ENCODE peak calls at places on chromosome 5, in nine cellular contexts. Q is left ventricle myocardium inferior, Y is right cardiac atrium, F is transverse colon, R is brain microvascular endothelial cell, C is heart left ventricle, K is AG10803, E is cardiac fibroblast, A is aorta. P is an unnamed sample.

GRCh38 chr5:55597014-55597981 is 62.5 kb upstream of the PLPP1 start:
- DNase-seq in R (peak), Y (peak), K (peak), C (peak), F (no peak), A (peak), E (peak), Q (peak), P (peak)

GRCh38 chr5:602466-603035 is 9.6 kb upstream of the CEP72 start:
- DNase-seq in A (no peak), R (no peak), C (peak), Q (no peak), E (no peak), Y (no peak), F (no peak), K (no peak), P (no peak)

GRCh38 chr5:145495741-145496140 is 339.4 kb downstream of the PRELID2 start:
- DNase-seq in Q (no peak), F (no peak), Y (no peak), K (peak), R (peak), A (no peak), E (peak), C (no peak), P (peak)

GRCh38 chr5:154714271-154714986 is 40.7 kb upstream of the LARP1 start:
- DNase-seq in C (no peak), Q (no peak), Y (no peak), E (peak), A (no peak), F (peak), R (peak), K (peak), P (peak)

GRCh38 chr5:12777342-12777741 is 873.1 kb upstream of the CTNND2 start:
- DNase-seq in R (no peak), Q (no peak), C (no peak), E (no peak), Y (no peak), A (no peak), F (no peak), K (no peak), P (no peak)

GRCh38 chr5:158382473-158382872 is 523.5 kb upstream of the CLINT1 start:
- DNase-seq in Q (peak), R (peak), Y (peak), C (peak), F (peak), E (peak), A (peak), K (peak), P (peak)

GRCh38 chr5:10660720-10661387 is 97.0 kb downstream of the ANKRD33B start:
- DNase-seq in K (no peak), C (no peak), Q (no peak), A (no peak), R (no peak), Y (no peak), E (no peak), F (no peak), P (no peak)

GRCh38 chr5:104800440-104801048 is 1238.0 kb upstream of the NUDT12 start:
- DNase-seq in Q (no peak), F (no peak), Y (no peak), K (no peak), A (no peak), E (peak), R (no peak), C (no peak), P (no peak)

GRCh38 chr5:19676895-19677294 is 311.1 kb downstream of the CDH18 start:
- DNase-seq in C (no peak), E (peak), A (no peak), Y (no peak), R (no peak), K (no peak), Q (no peak), F (no peak), P (no peak)

GRCh38 chr5:53357439-53357838 is 123.0 kb upstream of the FST start:
- DNase-seq in F (no peak), E (no peak), K (no peak), C (no peak), Q (no peak), R (no peak), Y (no peak), A (no peak), P (no peak)

GRCh38 chr5:65244031-65244430 is 237.7 kb downstream of the ADAMTS6 start:
- DNase-seq in E (no peak), Y (no peak), Q (no peak), R (no peak), C (no peak), F (no peak), A (no peak), K (no peak), P (no peak)

GRCh38 chr5:78335976-78336375 is 24.4 kb upstream of the SCAMP1 start:
- DNase-seq in K (peak), Q (no peak), E (no peak), F (no peak), A (no peak), C (no peak), R (no peak), Y (no peak), P (no peak)

GRCh38 chr5:106085136-106085535 is 1585.6 kb downstream of the EFNA5 start:
- DNase-seq in K (no peak), A (no peak), F (no peak), R (no peak), C (no peak), Y (no peak), E (no peak), Q (no peak), P (no peak)

GRCh38 chr5:72552041-72552557 is 44.9 kb upstream of the ZNF366 start:
- DNase-seq in E (peak), R (peak), K (peak), A (no peak), Y (no peak), C (no peak), Q (no peak), F (no peak), P (peak)

GRCh38 chr5:150077060-150077459 is 9.3 kb downstream of the CSF1R start:
- DNase-seq in F (no peak), K (no peak), Y (no peak), E (no peak), A (no peak), C (no peak), Q (no peak), R (no peak), P (no peak)

GRCh38 chr5:136066705-136067271 is 38.0 kb downstream of the TGFBI start:
- DNase-seq in E (peak), F (no peak), Y (peak), A (no peak), Q (peak), K (peak), C (peak), R (peak), P (peak)

GRCh38 chr5:3349704-3350565 is 245.7 kb upstream of the IRX1 start:
- DNase-seq in A (no peak), E (no peak), K (no peak), F (no peak), Y (no peak), C (no peak), R (no peak), Q (no peak), P (no peak)

GRCh38 chr5:40733842-40734563 is 21.8 kb downstream of the TTC33 start:
- DNase-seq in Q (no peak), E (no peak), Y (no peak), K (no peak), C (no peak), F (no peak), A (no peak), R (no peak), P (no peak)

GRCh38 chr5:40991168-40991980 is 79.8 kb downstream of the MROH2B start:
- DNase-seq in F (peak), R (peak), Y (peak), E (peak), A (peak), Q (peak), C (peak), K (no peak), P (peak)

GRCh38 chr5:89537800-89538199 is 654.8 kb upstream of the MEF2C start:
- DNase-seq in Q (no peak), F (no peak), Y (no peak), R (no peak), E (no peak), C (no peak), K (no peak), A (no peak), P (no peak)

GRCh38 chr5:61416010-61416409 is 84.0 kb downstream of the ZSWIM6 start:
- DNase-seq in R (peak), F (no peak), K (no peak), Q (no peak), A (no peak), Y (no peak), C (no peak), E (no peak), P (no peak)

GRCh38 chr5:157328277-157328912 is 62.5 kb downstream of the CYFIP2 start:
- DNase-seq in R (peak), E (peak), C (peak), Y (peak), K (peak), Q (peak), A (peak), F (peak), P (peak)

GRCh38 chr5:55231476-55232193 is 1.8 kb downstream of the CCNO start:
- DNase-seq in E (peak), Q (no peak), F (peak), Y (peak), C (no peak), R (no peak), K (no peak), A (no peak), P (peak)

GRCh38 chr5:150622157-150622556 is 18.3 kb upstream of the SYNPO start:
- DNase-seq in E (no peak), F (no peak), K (no peak), A (no peak), Y (no peak), Q (no peak), R (peak), C (no peak), P (no peak)

GRCh38 chr5:91307023-91307422 is 76.1 kb downstream of the ARRDC3 start:
- DNase-seq in C (peak), F (peak), K (peak), Y (peak), Q (peak), R (no peak), A (peak), E (peak), P (peak)

GRCh38 chr5:158769079-158769478 is 330.6 kb downstream of the EBF1 start:
- DNase-seq in R (no peak), Q (no peak), C (no peak), A (no peak), K (no peak), Y (no peak), F (no peak), E (no peak), P (no peak)

GRCh38 chr5:74149395-74149794 is 491.1 kb downstream of the ENC1 start:
- DNase-seq in F (peak), A (peak), E (peak), R (peak), K (peak), C (no peak), Y (peak), Q (no peak), P (peak)

GRCh38 chr5:9540791-9541190 is 5.1 kb downstream of the SEMA5A start:
- DNase-seq in A (no peak), Y (no peak), C (no peak), E (peak), Q (no peak), K (peak), R (peak), F (no peak), P (peak)

GRCh38 chr5:72434056-72434780 is 73.0 kb downstream of the ZNF366 start:
- DNase-seq in R (no peak), E (no peak), F (no peak), Q (no peak), C (no peak), Y (peak), A (no peak), K (no peak), P (no peak)

GRCh38 chr5:55672477-55672911 is 39.6 kb downstream of the SLC38A9 start:
- DNase-seq in Q (no peak), E (peak), R (no peak), A (no peak), C (no peak), K (no peak), Y (no peak), F (no peak), P (no peak)

GRCh38 chr5:74762599-74762998 is 4.3 kb downstream of the GFM2 start:
- DNase-seq in K (peak), F (no peak), R (peak), E (peak), Q (no peak), C (no peak), Y (no peak), A (no peak), P (peak)

GRCh38 chr5:159576902-159577301 is 246.6 kb upstream of the IL12B start:
- DNase-seq in A (no peak), C (no peak), K (no peak), Q (no peak), R (no peak), Y (no peak), F (no peak), E (no peak), P (peak)

GRCh38 chr5:14518638-14519037 is 63.0 kb upstream of the OTULINL start:
- DNase-seq in Y (no peak), R (no peak), A (no peak), E (no peak), F (no peak), K (no peak), C (no peak), Q (no peak), P (no peak)

DNA sequence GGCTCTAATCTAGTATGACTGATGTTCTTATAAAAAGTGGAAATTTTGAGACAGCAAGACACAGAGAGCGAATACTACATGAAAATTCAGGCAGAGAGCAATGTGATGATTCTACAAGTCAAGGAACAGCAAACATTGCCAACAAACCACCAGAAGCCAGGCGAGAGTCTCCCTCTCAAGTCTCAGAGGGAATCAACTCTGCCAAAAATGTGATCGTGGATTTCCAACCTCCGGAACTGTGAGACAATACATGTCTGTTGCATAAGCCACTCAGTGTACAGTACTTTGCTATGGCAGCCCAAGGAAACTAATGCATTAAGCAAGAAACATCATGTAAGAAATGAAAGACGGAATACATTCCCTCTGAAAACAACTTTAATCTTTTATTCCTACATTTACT is 52.1 kb upstream of the CCNG1 start:
- DNase-seq in A (no peak), R (no peak), E (peak), Y (peak), C (no peak), K (no peak), F (no peak), Q (peak), P (peak)
- H3K4me3 ChIP-seq in A (no peak), R (no peak), E (no peak), Y (no peak), C (no peak), K (no peak), F (no peak), Q (no peak), P (no peak)

GRCh38 chr5:84181093-84181492 is 203.6 kb downstream of the EDIL3 start:
- DNase-seq in Y (no peak), K (peak), C (peak), F (no peak), E (peak), A (no peak), Q (no peak), R (no peak), P (no peak)
- H3K4me3 ChIP-seq in Y (no peak), K (no peak), C (no peak), F (no peak), E (no peak), A (no peak), Q (no peak), R (no peak), P (no peak)

GRCh38 chr5:120535900-120536299 is 71.8 kb downstream of the PRR16 start:
- DNase-seq in Y (no peak), C (no peak), E (no peak), A (no peak), K (no peak), R (no peak), Q (no peak), F (no peak), P (peak)

GRCh38 chr5:120539471-120539870 is 75.4 kb downstream of the PRR16 start:
- DNase-seq in C (no peak), F (no peak), Q (no peak), A (no peak), R (no peak), Y (no peak), K (no peak), E (no peak), P (no peak)

GRCh38 chr5:120540097-120540496 is 76.0 kb downstream of the PRR16 start:
- DNase-seq in Q (no peak), Y (no peak), E (no peak), C (no peak), F (no peak), A (no peak), R (no peak), K (no peak), P (no peak)

GRCh38 chr5:120538149-120538548 is 74.0 kb downstream of the PRR16 start:
- DNase-seq in Q (no peak), C (no peak), A (no peak), F (no peak), Y (no peak), R (peak), E (peak), K (peak), P (peak)

GRCh38 chr5:120538644-120539043 is 74.5 kb downstream of the PRR16 start:
- DNase-seq in R (peak), Y (no peak), A (no peak), E (peak), C (no peak), F (no peak), K (peak), Q (no peak), P (no peak)
- H3K4me3 ChIP-seq in R (no peak), Y (no peak), A (no peak), E (no peak), C (no peak), F (no peak), K (no peak), Q (no peak), P (no peak)

DNA sequence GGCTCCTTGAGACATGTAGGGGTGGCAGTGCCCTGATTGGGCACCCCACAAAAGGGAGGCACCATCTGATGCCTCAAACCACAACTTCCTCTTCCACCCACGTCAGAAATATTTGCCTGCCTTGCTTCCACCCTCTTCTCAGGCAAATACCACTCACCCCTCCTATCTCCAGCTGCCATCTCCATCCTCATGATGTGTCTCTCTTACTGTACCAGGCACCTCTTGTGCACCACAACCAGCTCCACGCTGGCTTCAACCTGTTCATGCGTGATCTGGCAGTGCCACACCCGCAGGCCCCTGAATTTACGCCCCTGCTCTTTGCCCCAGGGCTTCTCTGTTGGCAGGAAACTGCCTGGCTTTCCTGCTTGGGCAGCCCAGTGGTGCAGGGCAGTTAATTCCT is 87.8 kb upstream of the HSPA9 start:
- DNase-seq in C (no peak), F (no peak), R (no peak), Q (no peak), A (no peak), E (no peak), Y (no peak), K (no peak), P (no peak)
- H3K4me3 ChIP-seq in C (no peak), F (no peak), R (no peak), Q (no peak), A (no peak), E (no peak), Y (no peak), K (no peak), P (no peak)

GRCh38 chr5:176796970-176797369 is 13.4 kb upstream of the UNC5A start:
- DNase-seq in F (no peak), A (no peak), Q (no peak), Y (no peak), E (no peak), K (no peak), R (no peak), C (no peak), P (no peak)
- H3K4me3 ChIP-seq in F (no peak), A (no peak), Q (no peak), Y (no peak), E (no peak), K (no peak), R (no peak), C (no peak), P (no peak)

GRCh38 chr5:169696621-169697517 is 59.8 kb downstream of the DOCK2 start:
- DNase-seq in A (no peak), F (no peak), R (no peak), K (peak), Y (no peak), E (peak), C (no peak), Q (no peak), P (no peak)

GRCh38 chr5:169697518-169697890 is 60.4 kb downstream of the DOCK2 start:
- DNase-seq in Q (no peak), R (no peak), F (no peak), Y (no peak), K (no peak), C (no peak), E (no peak), A (no peak), P (no peak)

GRCh38 chr5:169695919-169696490 is 58.9 kb downstream of the DOCK2 start:
- DNase-seq in K (peak), R (peak), C (peak), Y (no peak), Q (no peak), E (peak), A (no peak), F (no peak), P (peak)

GRCh38 chr5:169694221-169694620 is 57.1 kb downstream of the DOCK2 start:
- DNase-seq in Y (no peak), A (no peak), Q (no peak), E (no peak), F (no peak), K (peak), C (no peak), R (no peak), P (no peak)

GRCh38 chr5:169695025-169695625 is 58.0 kb downstream of the DOCK2 start:
- DNase-seq in K (peak), R (no peak), C (no peak), Q (no peak), Y (no peak), A (no peak), E (peak), F (no peak), P (no peak)
- H3K4me3 ChIP-seq in K (no peak), R (no peak), C (no peak), Q (no peak), Y (no peak), A (no peak), E (no peak), F (no peak), P (no peak)

GRCh38 chr5:132673939-132674630 is at the start of gene IL4:
- DNase-seq in R (no peak), K (no peak), C (no peak), Q (no peak), A (no peak), F (no peak), Y (no peak), E (no peak), P (no peak)
- H3K4me3 ChIP-seq in R (no peak), K (peak), C (no peak), Q (no peak), A (no peak), F (no peak), Y (no peak), E (peak), P (no peak)

DNA sequence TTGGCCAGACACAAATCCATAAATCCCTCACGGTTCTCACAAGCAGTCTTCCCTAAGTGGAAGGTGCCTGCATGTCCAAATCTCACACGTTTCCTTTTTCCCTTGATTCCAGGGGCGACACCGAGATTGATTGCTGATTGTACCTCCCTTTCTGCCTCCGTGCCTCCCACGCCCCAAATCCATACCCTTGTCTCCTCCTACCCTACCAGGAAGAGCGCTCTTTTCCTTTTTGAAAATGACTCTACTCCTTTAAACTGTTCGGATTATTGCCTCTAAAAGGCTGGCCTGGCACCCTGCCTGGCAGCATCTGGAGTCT is 4.5 kb downstream of the STC2 start:
- DNase-seq in Q (no peak), R (no peak), C (no peak), E (no peak), F (no peak), A (no peak), K (no peak), Y (no peak), P (no peak)
- H3K4me3 ChIP-seq in Q (peak), R (no peak), C (no peak), E (peak), F (no peak), A (no peak), K (peak), Y (no peak), P (peak)

DNA sequence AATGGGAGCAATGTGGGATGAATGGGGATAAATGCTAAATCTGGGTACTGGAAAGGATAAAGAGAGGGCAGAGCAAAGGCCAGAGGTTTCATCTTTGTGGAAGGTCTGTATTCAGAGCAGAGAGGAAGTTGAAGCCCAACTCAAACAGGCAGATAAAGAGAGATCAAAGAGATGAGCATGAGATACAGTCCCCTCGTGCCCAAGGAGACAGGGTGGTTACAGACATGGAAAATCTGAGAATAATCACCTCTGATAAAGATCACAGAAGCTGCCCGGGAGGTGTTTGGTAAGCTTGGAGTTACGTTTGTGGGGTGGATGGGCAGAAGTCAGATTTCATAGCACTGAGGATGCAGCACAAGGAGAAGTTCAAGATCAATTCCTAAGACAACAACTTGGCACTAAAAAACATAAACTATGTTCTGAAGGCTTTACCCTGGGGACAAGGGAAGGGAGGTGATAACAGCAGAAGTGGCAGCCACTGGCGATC is 452 bp upstream of the ERAP2 start:
- DNase-seq in E (no peak), K (no peak), F (no peak), R (no peak), Y (no peak), A (no peak), Q (no peak), C (no peak), P (no peak)
- H3K4me3 ChIP-seq in E (peak), K (peak), F (peak), R (peak), Y (peak), A (peak), Q (peak), C (peak), P (peak)

P was measured in foreskin fibroblast.